ENCODE peak calls at places on chromosomes 13 and 19, in ten cellular contexts. V is stimulated activated CD4-positive, alpha-beta T cell treated with anti-CD3 and anti-CD28 coated beads, Interleukin-15, amount 100 ng/mL, for 1 hour; U is fibroblast of pulmonary artery; C is HFF-Myc; Q is astrocyte of the cerebellum; S is NCI-H2171 treated with DMSO at 0.1 percent for 48 hours; K is A673; X is LHCN-M2; O is HuH-7; M is GM06990. A is an unnamed sample.

GRCh38 chr13:70339738-70340137 is 231.5 kb upstream of the KLHL1 start:
- DNase-seq in Q (peak; percentile 5), O (no peak), V (no peak), M (no peak), U (no peak), C (no peak), S (peak; percentile 46), X (no peak), K (peak; percentile 48), A (no peak)

GRCh38 chr19:35000647-35001501 is 751 bp downstream of the GRAMD1A start:
- DNase-seq in Q (no peak), S (peak; percentile 72), K (peak; percentile 38), O (no peak), C (no peak), X (peak; percentile 31), V (peak; percentile 34), M (peak; percentile 52), U (peak; percentile 50), A (no peak)

GRCh38 chr19:35615036-35615435 is 2.5 kb downstream of the HAUS5 start:
- DNase-seq in O (no peak), Q (no peak), U (no peak), K (no peak), S (no peak), X (no peak), C (no peak), M (no peak), V (no peak), A (no peak)

GRCh38 chr19:43425567-43426392 is 11.1 kb downstream of the TEX101 start:
- DNase-seq in X (peak; percentile 20), V (no peak), K (peak; percentile 51), C (no peak), Q (no peak), S (no peak), O (no peak), U (peak; percentile 30), M (no peak), A (no peak)

GRCh38 chr13:43567608-43568007 is 219.2 kb downstream of the ENOX1 start:
- DNase-seq in K (no peak), S (no peak), Q (no peak), X (peak; percentile 17), M (no peak), O (no peak), U (peak; percentile 48), C (no peak), V (no peak), A (no peak)

GRCh38 chr19:51560339-51560738 is 10.7 kb upstream of the ZNF175 start:
- DNase-seq in S (no peak), C (no peak), M (no peak), X (no peak), V (no peak), U (no peak), Q (no peak), O (no peak), K (no peak), A (no peak)

GRCh38 chr13:67366533-67366932 is 136.4 kb upstream of the PCDH9 start:
- DNase-seq in S (peak; percentile 22), Q (peak; percentile 3), C (no peak), U (peak; percentile 57), O (peak; percentile 5), K (peak; percentile 4), V (no peak), M (no peak), X (peak; percentile 49), A (no peak)

GRCh38 chr13:43545317-43545874 is 241.4 kb downstream of the ENOX1 start:
- DNase-seq in X (peak; percentile 18), M (no peak), V (no peak), Q (no peak), U (peak; percentile 72), C (no peak), S (no peak), K (no peak), O (no peak), A (no peak)

GRCh38 chr19:10334340-10335148 is 1.2 kb upstream of the RAVER1 start:
- DNase-seq in V (peak; percentile 25), O (peak; percentile 85), Q (peak; percentile 82), S (peak; percentile 62), C (peak; percentile 81), M (no peak), X (peak; percentile 94), K (peak; percentile 89), U (peak; percentile 97), A (peak; percentile 90)

GRCh38 chr19:56112313-56112709 is 8.8 kb downstream of the ZNF787 start:
- DNase-seq in S (no peak), O (no peak), M (no peak), Q (no peak), X (no peak), K (no peak), C (no peak), V (no peak), U (no peak), A (no peak)

GRCh38 chr13:27168086-27168485 is 3.5 kb downstream of the USP12 start:
- DNase-seq in M (no peak), U (no peak), C (no peak), Q (no peak), S (no peak), V (no peak), O (no peak), K (no peak), X (no peak), A (no peak)

GRCh38 chr19:4997297-4997696 is 28.4 kb downstream of the KDM4B start:
- DNase-seq in V (no peak), C (no peak), X (no peak), K (no peak), U (no peak), Q (no peak), S (no peak), O (no peak), M (no peak), A (no peak)

GRCh38 chr13:42420304-42420703 is 148.4 kb downstream of the AKAP11 start:
- DNase-seq in V (peak; percentile 33), S (no peak), K (no peak), Q (no peak), M (peak; percentile 50), U (no peak), X (no peak), O (no peak), C (no peak), A (no peak)

GRCh38 chr13:98819382-98819781 is 66.9 kb upstream of the SLC15A1 start:
- DNase-seq in S (no peak), M (no peak), U (no peak), K (no peak), Q (no peak), C (no peak), X (no peak), V (no peak), O (no peak), A (no peak)

GRCh38 chr13:39952244-39953233 is 297.1 kb downstream of the COG6 start:
- DNase-seq in K (peak; percentile 96), U (peak; percentile 70), O (no peak), S (no peak), X (peak; percentile 54), C (peak; percentile 77), V (no peak), Q (no peak), M (no peak), A (no peak)

GRCh38 chr19:55654833-55655647 is at the start of gene U2AF2:
- DNase-seq in K (peak; percentile 93), Q (peak; percentile 76), C (no peak), V (peak; percentile 98), X (peak; percentile 84), O (peak; percentile 87), S (peak; percentile 96), M (peak; percentile 95), U (peak; percentile 62), A (peak; percentile 97)

GRCh38 chr13:101523732-101524131 is 71.3 kb downstream of the ITGBL1 start:
- DNase-seq in S (no peak), U (peak; percentile 39), M (no peak), C (peak; percentile 37), V (no peak), O (no peak), X (peak; percentile 99), K (peak; percentile 65), Q (peak; percentile 39), A (no peak)

GRCh38 chr19:3154957-3155736 is 19.3 kb downstream of the GNA15 start:
- DNase-seq in V (peak; percentile 56), X (peak; percentile 99), S (peak; percentile 98), Q (peak; percentile 66), M (peak; percentile 86), C (peak; percentile 98), K (peak; percentile 94), U (peak; percentile 100), O (no peak), A (no peak)

GRCh38 chr19:39084732-39085080 is 538 bp downstream of the ACP7 start:
- DNase-seq in O (no peak), U (no peak), M (no peak), X (no peak), C (no peak), V (no peak), S (no peak), Q (no peak), K (no peak), A (no peak)

A was measured in mesothelial cell of epicardium.